ENCODE peak calls at places on chromosomes 7 and 10, in four cellular contexts. One of them, this sample, is unnamed.

GRCh38 chr7:116227678-116228239 is 17.4 kb downstream of the TES start:
- DNase-seq in neural progenitor cell: no peak
- DNase-seq in astrocyte: peak
- DNase-seq in GM12878: no peak
- DNase-seq in this sample: no peak

GRCh38 chr10:58435297-58435696 is 50.1 kb downstream of the TFAM start:
- DNase-seq in neural progenitor cell: no peak
- DNase-seq in astrocyte: peak
- DNase-seq in GM12878: no peak
- DNase-seq in this sample: no peak

GRCh38 chr7:134946260-134946659 is 40.0 kb upstream of the AGBL3 start:
- DNase-seq in neural progenitor cell: no peak
- DNase-seq in astrocyte: no peak
- DNase-seq in GM12878: no peak
- DNase-seq in this sample: no peak

GRCh38 chr7:83502636-83503035 is 146.3 kb downstream of the SEMA3E start:
- DNase-seq in neural progenitor cell: no peak
- DNase-seq in astrocyte: no peak
- DNase-seq in GM12878: no peak
- DNase-seq in this sample: no peak

GRCh38 chr10:68053553-68053952 is 21.5 kb downstream of the HERC4 start:
- DNase-seq in neural progenitor cell: no peak
- DNase-seq in astrocyte: peak
- DNase-seq in GM12878: no peak
- DNase-seq in this sample: no peak

GRCh38 chr10:794382-794956 is 105.0 kb upstream of the DIP2C start:
- DNase-seq in neural progenitor cell: peak
- DNase-seq in astrocyte: no peak
- DNase-seq in GM12878: no peak
- DNase-seq in this sample: no peak

GRCh38 chr7:151696738-151697514 is 177.2 kb upstream of the RHEB start:
- DNase-seq in neural progenitor cell: peak
- DNase-seq in astrocyte: no peak
- DNase-seq in GM12878: no peak
- DNase-seq in this sample: no peak

GRCh38 chr7:134255814-134256213 is 60.9 kb downstream of the SLC35B4 start:
- DNase-seq in neural progenitor cell: peak
- DNase-seq in astrocyte: no peak
- DNase-seq in GM12878: no peak
- DNase-seq in this sample: no peak

GRCh38 chr10:49172204-49173132 is 15.7 kb downstream of the TMEM273 start:
- DNase-seq in neural progenitor cell: no peak
- DNase-seq in astrocyte: no peak
- DNase-seq in GM12878: no peak
- DNase-seq in this sample: no peak

GRCh38 chr7:131546583-131547111 is 9.8 kb downstream of the PODXL start:
- DNase-seq in neural progenitor cell: peak
- DNase-seq in astrocyte: no peak
- DNase-seq in GM12878: no peak
- DNase-seq in this sample: no peak

GRCh38 chr10:133608855-133609254 is 17.7 kb downstream of the FRG2B start:
- DNase-seq in neural progenitor cell: no peak
- DNase-seq in astrocyte: no peak
- DNase-seq in GM12878: no peak
- DNase-seq in this sample: no peak

GRCh38 chr10:34194259-34194658 is 620.8 kb downstream of the PARD3 start:
- DNase-seq in neural progenitor cell: no peak
- DNase-seq in astrocyte: peak
- DNase-seq in GM12878: no peak
- DNase-seq in this sample: no peak

GRCh38 chr10:125521721-125522680 is 161.0 kb downstream of the TEX36 start:
- DNase-seq in neural progenitor cell: peak
- DNase-seq in astrocyte: no peak
- DNase-seq in GM12878: no peak
- DNase-seq in this sample: no peak

GRCh38 chr10:22927661-22928403 is at the start of gene ARMC3:
- DNase-seq in neural progenitor cell: peak
- DNase-seq in astrocyte: peak
- DNase-seq in GM12878: no peak
- DNase-seq in this sample: no peak

GRCh38 chr10:118924493-118924892 is 105.0 kb upstream of the NANOS1 start:
- DNase-seq in neural progenitor cell: no peak
- DNase-seq in astrocyte: no peak
- DNase-seq in GM12878: no peak
- DNase-seq in this sample: no peak

GRCh38 chr10:110803830-110804338 is 67.8 kb upstream of the PDCD4 start:
- DNase-seq in neural progenitor cell: peak
- DNase-seq in astrocyte: no peak
- DNase-seq in GM12878: peak
- DNase-seq in this sample: no peak

GRCh38 chr10:31358688-31359330 is 39.8 kb downstream of the ZEB1 start:
- DNase-seq in neural progenitor cell: no peak
- DNase-seq in astrocyte: peak
- DNase-seq in GM12878: no peak
- DNase-seq in this sample: no peak

GRCh38 chr7:114931656-114932011 is 9.7 kb downstream of the MDFIC start:
- DNase-seq in neural progenitor cell: no peak
- DNase-seq in astrocyte: no peak
- DNase-seq in GM12878: no peak
- DNase-seq in this sample: no peak

GRCh38 chr7:29993169-29993568 is 3.6 kb upstream of the SCRN1 start:
- DNase-seq in neural progenitor cell: no peak
- DNase-seq in astrocyte: no peak
- DNase-seq in GM12878: no peak
- DNase-seq in this sample: no peak

GRCh38 chr10:609868-610545 is 79.5 kb downstream of the DIP2C start:
- DNase-seq in neural progenitor cell: peak
- DNase-seq in astrocyte: no peak
- DNase-seq in GM12878: no peak
- DNase-seq in this sample: no peak

GRCh38 chr10:121240556-121240955 is 357.7 kb downstream of the FGFR2 start:
- DNase-seq in neural progenitor cell: no peak
- DNase-seq in astrocyte: no peak
- DNase-seq in GM12878: no peak
- DNase-seq in this sample: no peak

GRCh38 chr7:32868116-32868515 is 23.4 kb downstream of the KBTBD2 start:
- DNase-seq in neural progenitor cell: no peak
- DNase-seq in astrocyte: no peak
- DNase-seq in GM12878: no peak
- DNase-seq in this sample: no peak

GRCh38 chr10:75402486-75403143 is 1.1 kb upstream of the ZNF503 start:
- DNase-seq in neural progenitor cell: peak
- DNase-seq in astrocyte: no peak
- DNase-seq in GM12878: no peak
- DNase-seq in this sample: no peak

GRCh38 chr10:97474918-97475317 is 23.3 kb downstream of the MMS19 start:
- DNase-seq in neural progenitor cell: no peak
- DNase-seq in astrocyte: no peak
- DNase-seq in GM12878: no peak
- DNase-seq in this sample: no peak

GRCh38 chr10:123565691-123566660 is 100.2 kb upstream of the GPR26 start:
- DNase-seq in neural progenitor cell: no peak
- DNase-seq in astrocyte: no peak
- DNase-seq in GM12878: no peak
- DNase-seq in this sample: no peak

GRCh38 chr10:118139321-118139720 is 92.6 kb upstream of the RAB11FIP2 start:
- DNase-seq in neural progenitor cell: no peak
- DNase-seq in astrocyte: no peak
- DNase-seq in GM12878: no peak
- DNase-seq in this sample: no peak

GRCh38 chr7:95828824-95829428 is 56.6 kb downstream of the DYNC1I1 start:
- DNase-seq in neural progenitor cell: no peak
- DNase-seq in astrocyte: peak
- DNase-seq in GM12878: no peak
- DNase-seq in this sample: no peak

GRCh38 chr7:7103343-7104313 is 78.7 kb upstream of the C1GALT1 start:
- DNase-seq in neural progenitor cell: peak
- DNase-seq in astrocyte: peak
- DNase-seq in GM12878: peak
- DNase-seq in this sample: peak

GRCh38 chr7:73599151-73599882 is 20.9 kb upstream of the TBL2 start:
- DNase-seq in neural progenitor cell: no peak
- DNase-seq in astrocyte: no peak
- DNase-seq in GM12878: no peak
- DNase-seq in this sample: no peak

GRCh38 chr7:73596191-73597065 is 18.0 kb upstream of the TBL2 start:
- DNase-seq in neural progenitor cell: no peak
- DNase-seq in astrocyte: no peak
- DNase-seq in GM12878: no peak
- DNase-seq in this sample: no peak

GRCh38 chr7:73595358-73595757 is 17.0 kb upstream of the TBL2 start:
- DNase-seq in neural progenitor cell: no peak
- DNase-seq in astrocyte: no peak
- DNase-seq in GM12878: no peak
- DNase-seq in this sample: no peak

GRCh38 chr7:73599916-73600315 is 21.5 kb upstream of the TBL2 start:
- DNase-seq in neural progenitor cell: no peak
- DNase-seq in astrocyte: no peak
- DNase-seq in GM12878: no peak
- DNase-seq in this sample: no peak

GRCh38 chr7:73597978-73598782 is 19.8 kb upstream of the TBL2 start:
- DNase-seq in neural progenitor cell: no peak
- DNase-seq in astrocyte: no peak
- DNase-seq in GM12878: no peak
- DNase-seq in this sample: no peak
- TF ChIP-seq EZH2 in neural progenitor cell: no peak
- TF ChIP-seq EZH2 in astrocyte: no peak
- TF ChIP-seq EZH2 in GM12878: no peak
- TF ChIP-seq EZH2 in this sample: no peak

GRCh38 chr7:63093481-63093880 is 905.2 kb upstream of the ZNF722 start:
- DNase-seq in neural progenitor cell: no peak
- DNase-seq in astrocyte: no peak
- DNase-seq in GM12878: no peak
- DNase-seq in this sample: no peak

GRCh38 chr7:63087575-63088190 is 911.0 kb upstream of the ZNF722 start:
- DNase-seq in neural progenitor cell: no peak
- DNase-seq in astrocyte: no peak
- DNase-seq in GM12878: no peak
- DNase-seq in this sample: no peak

GRCh38 chr7:63096141-63096540 is 902.5 kb upstream of the ZNF722 start:
- DNase-seq in neural progenitor cell: no peak
- DNase-seq in astrocyte: no peak
- DNase-seq in GM12878: no peak
- DNase-seq in this sample: no peak

DNA sequence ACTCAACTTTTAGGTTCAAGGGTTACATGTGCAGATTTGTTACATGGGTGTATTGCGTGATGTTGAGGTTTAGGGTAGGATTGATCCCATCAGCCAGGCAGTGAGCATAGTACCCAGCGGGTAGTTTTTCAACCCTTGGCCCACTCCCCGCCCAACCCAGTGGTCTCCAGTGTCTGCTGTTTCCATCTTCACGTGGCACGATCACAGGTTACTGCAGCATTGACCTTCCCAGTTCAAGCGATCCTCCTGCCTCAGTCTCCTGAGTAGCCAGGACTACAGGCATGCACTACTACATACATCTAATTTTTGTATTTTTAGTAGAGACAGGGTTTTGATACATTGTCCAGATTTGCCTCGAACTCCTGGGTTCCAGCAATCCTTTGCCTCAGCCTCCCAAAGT is 905.7 kb upstream of the ZNF722 start:
- DNase-seq in neural progenitor cell: no peak
- DNase-seq in astrocyte: no peak
- DNase-seq in GM12878: no peak
- DNase-seq in this sample: no peak
- H3K4me3 ChIP-seq in neural progenitor cell: no peak
- H3K4me3 ChIP-seq in astrocyte: no peak
- H3K4me3 ChIP-seq in GM12878: no peak
- H3K4me3 ChIP-seq in this sample: no peak

GRCh38 chr10:103700436-103700715 is 155.0 kb downstream of the SH3PXD2A start:
- DNase-seq in neural progenitor cell: no peak
- DNase-seq in astrocyte: no peak
- DNase-seq in GM12878: no peak
- DNase-seq in this sample: no peak

GRCh38 chr10:103697787-103698186 is 157.6 kb downstream of the SH3PXD2A start:
- DNase-seq in neural progenitor cell: no peak
- DNase-seq in astrocyte: no peak
- DNase-seq in GM12878: no peak
- DNase-seq in this sample: no peak

GRCh38 chr10:103699611-103700435 is 155.6 kb downstream of the SH3PXD2A start:
- DNase-seq in neural progenitor cell: peak
- DNase-seq in astrocyte: no peak
- DNase-seq in GM12878: no peak
- DNase-seq in this sample: no peak

GRCh38 chr10:103696411-103697145 is 158.8 kb downstream of the SH3PXD2A start:
- DNase-seq in neural progenitor cell: peak
- DNase-seq in astrocyte: peak
- DNase-seq in GM12878: no peak
- DNase-seq in this sample: no peak

DNA sequence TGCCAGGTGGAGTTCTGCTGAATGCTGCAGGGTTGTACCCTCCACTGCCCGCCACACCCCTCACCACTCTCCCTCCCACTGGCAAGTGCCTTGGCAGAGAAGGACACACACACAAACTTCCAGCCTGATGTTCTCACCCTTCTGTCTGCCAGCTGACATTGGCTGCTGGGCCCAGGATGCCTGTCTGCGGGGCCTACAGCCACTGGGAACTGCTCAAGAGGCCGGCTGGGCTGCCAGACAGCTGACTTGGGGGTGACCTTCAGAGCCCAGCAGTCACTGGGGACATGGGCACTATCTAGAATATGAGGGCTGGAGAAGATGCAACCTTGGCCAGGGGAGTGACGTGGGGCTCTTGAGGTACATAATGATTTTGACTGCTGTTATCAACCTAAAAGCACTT is 157.1 kb downstream of the SH3PXD2A start:
- DNase-seq in neural progenitor cell: no peak
- DNase-seq in astrocyte: no peak
- DNase-seq in GM12878: no peak
- DNase-seq in this sample: no peak
- TF ChIP-seq EZH2 in neural progenitor cell: no peak
- TF ChIP-seq EZH2 in astrocyte: no peak
- TF ChIP-seq EZH2 in GM12878: no peak
- TF ChIP-seq EZH2 in this sample: no peak

GRCh38 chr10:8051109-8051781 is 3.2 kb upstream of the GATA3 start:
- DNase-seq in neural progenitor cell: peak
- DNase-seq in astrocyte: no peak
- DNase-seq in GM12878: no peak
- DNase-seq in this sample: no peak
- H3K4me3 ChIP-seq in neural progenitor cell: peak
- H3K4me3 ChIP-seq in astrocyte: no peak
- H3K4me3 ChIP-seq in GM12878: no peak
- H3K4me3 ChIP-seq in this sample: no peak

DNA sequence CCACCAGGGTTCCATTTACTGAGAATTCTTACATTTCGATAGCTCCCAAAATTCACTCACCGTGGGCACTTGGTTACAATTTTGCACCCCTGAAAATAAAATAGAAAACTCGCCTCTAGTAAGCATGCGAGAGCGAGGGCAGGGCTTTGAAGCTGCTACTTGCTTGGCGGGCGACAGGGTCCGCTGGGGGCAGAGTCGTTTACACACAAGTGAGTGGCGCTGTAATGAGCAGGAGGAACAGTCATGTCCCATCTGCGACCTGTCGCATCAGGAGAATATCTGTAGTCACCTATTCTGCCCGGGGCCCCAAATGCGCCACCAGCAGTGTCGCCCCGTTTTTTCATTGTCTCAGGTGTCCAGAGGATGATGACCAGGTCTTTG is 1.2 kb upstream of the MEOX2 start:
- DNase-seq in neural progenitor cell: peak
- DNase-seq in astrocyte: no peak
- DNase-seq in GM12878: no peak
- DNase-seq in this sample: no peak
- TF ChIP-seq EZH2 in neural progenitor cell: peak
- TF ChIP-seq EZH2 in astrocyte: peak
- TF ChIP-seq EZH2 in GM12878: no peak
- TF ChIP-seq EZH2 in this sample: no peak

GRCh38 chr7:1055491-1056005 is 11.2 kb downstream of the GPR146 start:
- DNase-seq in neural progenitor cell: no peak
- DNase-seq in astrocyte: no peak
- DNase-seq in GM12878: no peak
- DNase-seq in this sample: no peak
- H3K4me3 ChIP-seq in neural progenitor cell: no peak
- H3K4me3 ChIP-seq in astrocyte: no peak
- H3K4me3 ChIP-seq in GM12878: no peak
- H3K4me3 ChIP-seq in this sample: peak